ENCODE peak calls at places on chromosome 19, in eight cellular contexts. O is uterus, N is GM23338, J is DND-41, T is endodermal cell, Z is pancreas, W is dorsolateral prefrontal cortex, B is breast epithelium. F is an unnamed sample.
A peak's percentile ranks its signal among the peaks of the same experiment; 100 is the strongest.

GRCh38 chr19:45716314-45717130 is 14.2 kb downstream of the FBXO46 start:
- DNase-seq in N (peak; percentile 61), J (peak; percentile 30), W (no peak), T (peak; percentile 66), Z (no peak), O (no peak), B (peak; percentile 63), F (no peak)

GRCh38 chr19:34712606-34713261 is 21.3 kb upstream of the ZNF181 start:
- DNase-seq in O (peak; percentile 58), N (peak; percentile 93), T (peak; percentile 79), B (no peak), Z (no peak), J (peak; percentile 59), W (no peak), F (peak; percentile 78)

GRCh38 chr19:18401580-18402112 is 4.2 kb upstream of the LRRC25 start:
- DNase-seq in B (no peak), W (no peak), Z (no peak), N (peak; percentile 81), J (peak; percentile 45), O (no peak), T (peak; percentile 83), F (peak; percentile 81)

GRCh38 chr19:17097593-17098126 is 22.1 kb downstream of the MYO9B start:
- DNase-seq in Z (no peak), N (no peak), J (no peak), T (no peak), W (no peak), B (no peak), O (no peak), F (no peak)

GRCh38 chr19:39422020-39422419 is 9.6 kb downstream of the PLEKHG2 start:
- DNase-seq in J (no peak), W (no peak), N (no peak), B (no peak), T (no peak), O (no peak), Z (no peak), F (no peak)

GRCh38 chr19:3831601-3832000 is 37.2 kb downstream of the ZFR2 start:
- DNase-seq in J (no peak), N (no peak), B (no peak), O (no peak), Z (no peak), T (no peak), W (no peak), F (no peak)

GRCh38 chr19:18415177-18415867 is 3.9 kb upstream of the SSBP4 start:
- DNase-seq in J (peak; percentile 72), T (no peak), N (no peak), O (peak; percentile 96), W (peak; percentile 71), B (peak; percentile 69), Z (no peak), F (no peak)

GRCh38 chr19:1860133-1860775 is 3.1 kb downstream of the KLF16 start:
- DNase-seq in T (peak; percentile 79), B (peak; percentile 72), J (no peak), O (peak; percentile 72), N (peak; percentile 73), Z (no peak), W (peak; percentile 69), F (peak; percentile 49)

GRCh38 chr19:49988433-49988832 is 27.5 kb upstream of the SIGLEC11 start:
- DNase-seq in T (no peak), W (no peak), O (no peak), B (no peak), J (no peak), Z (no peak), N (no peak), F (no peak)

GRCh38 chr19:29697523-29698261 is 17.4 kb downstream of the C19orf12 start:
- DNase-seq in Z (peak; percentile 39), N (no peak), W (peak; percentile 35), J (no peak), T (no peak), O (no peak), B (no peak), F (no peak)

GRCh38 chr19:38917921-38918491 is 6.0 kb upstream of the CCER2 start:
- DNase-seq in Z (peak; percentile 55), T (no peak), W (no peak), N (peak; percentile 36), B (no peak), O (no peak), J (no peak), F (no peak)

GRCh38 chr19:48330012-48330681 is 4.8 kb downstream of the EMP3 start:
- DNase-seq in T (peak; percentile 94), B (peak; percentile 88), Z (peak; percentile 87), J (peak; percentile 92), W (peak; percentile 93), O (peak; percentile 81), N (peak; percentile 95), F (peak; percentile 95)

GRCh38 chr19:41088151-41088550 is at the start of gene CYP2A13:
- DNase-seq in B (no peak), T (no peak), Z (no peak), O (no peak), W (no peak), N (no peak), J (no peak), F (no peak)

GRCh38 chr19:39293394-39293793 is 2.8 kb upstream of the IFNL1 start:
- DNase-seq in O (no peak), N (no peak), J (no peak), W (no peak), B (no peak), T (no peak), Z (peak; percentile 1), F (no peak)

GRCh38 chr19:23392706-23393105 is 2.6 kb downstream of the ZNF91 start:
- DNase-seq in Z (no peak), J (no peak), O (no peak), N (peak; percentile 46), T (no peak), B (no peak), W (no peak), F (no peak)

GRCh38 chr19:55066107-55066709 is 3.3 kb upstream of the RDH13 start:
- DNase-seq in J (no peak), O (no peak), T (peak; percentile 83), Z (no peak), B (no peak), W (no peak), N (peak; percentile 60), F (no peak)

GRCh38 chr19:10634881-10635463 is 9.6 kb downstream of the SLC44A2 start:
- DNase-seq in O (no peak), T (no peak), B (no peak), N (peak; percentile 31), J (no peak), Z (no peak), W (no peak), F (no peak)

GRCh38 chr19:4444765-4445741 is 12.5 kb downstream of the UBXN6 start:
- DNase-seq in T (peak; percentile 65), W (no peak), Z (no peak), N (no peak), J (no peak), O (no peak), B (no peak), F (no peak)

GRCh38 chr19:56477429-56478338 is 539 bp upstream of the ZNF667 start:
- DNase-seq in J (peak; percentile 88), B (peak; percentile 87), O (peak; percentile 89), N (peak; percentile 87), Z (peak; percentile 80), T (peak; percentile 93), W (peak; percentile 90), F (no peak)
- H3K4me3 ChIP-seq in J (peak overlapping the region; percentile 43), B (peak overlapping the region; percentile 95), O (peak overlapping the region; percentile 82), N (peak overlapping the region; percentile 83), Z (peak overlapping the region; percentile 31), T (peak overlapping the region; percentile 86), W (peak overlapping the region; percentile 77), F (no peak overlapping the region)

DNA sequence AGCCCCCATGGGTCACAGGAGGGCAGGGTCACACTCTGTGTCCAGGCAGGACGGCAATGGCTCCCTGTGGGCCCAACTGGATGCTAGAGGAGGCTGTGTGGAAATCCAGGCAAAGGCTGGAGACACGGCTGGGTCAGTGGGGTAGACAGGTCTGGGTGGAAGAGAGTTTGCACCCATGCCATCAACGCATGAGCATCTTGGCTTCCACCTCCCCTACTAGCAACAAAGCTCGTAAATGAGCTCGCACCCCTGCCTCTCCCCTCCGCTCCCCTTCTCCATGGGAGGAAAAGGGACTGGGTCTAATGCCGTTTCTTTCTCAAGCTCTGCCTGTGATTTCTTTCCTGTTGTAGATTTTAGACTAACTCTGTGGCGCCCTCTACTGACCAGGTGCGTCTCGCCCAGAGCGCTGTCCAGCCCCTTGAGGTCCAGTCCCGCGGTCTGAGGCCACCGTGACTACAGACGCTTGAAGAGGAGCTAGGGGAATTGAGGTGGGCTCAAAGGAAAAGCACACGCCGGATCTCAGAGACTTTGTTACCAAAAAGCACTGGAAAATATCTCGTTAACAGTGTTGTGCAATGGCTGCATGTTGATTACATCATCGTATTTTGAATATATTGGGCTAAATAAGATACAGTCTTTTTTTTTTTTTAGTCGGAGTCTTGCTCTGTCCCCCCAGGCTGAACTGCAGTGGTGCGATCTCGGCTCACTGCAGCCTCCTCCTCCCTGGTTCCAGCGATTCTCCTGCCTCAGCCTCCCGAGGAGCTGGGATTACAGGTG is 50.7 kb upstream of the USP29 start:
- DNase-seq in T (peak; percentile 66), W (no peak), J (peak; percentile 10), Z (no peak), O (peak; percentile 71), N (peak; percentile 49), B (no peak), F (no peak)
- TF ChIP-seq CTCF in T (peak; percentile 39), W (peak; percentile 42), J (peak; percentile 67), Z (no peak), O (peak; percentile 54), N (peak; percentile 25), B (no peak), F (no peak)

DNA sequence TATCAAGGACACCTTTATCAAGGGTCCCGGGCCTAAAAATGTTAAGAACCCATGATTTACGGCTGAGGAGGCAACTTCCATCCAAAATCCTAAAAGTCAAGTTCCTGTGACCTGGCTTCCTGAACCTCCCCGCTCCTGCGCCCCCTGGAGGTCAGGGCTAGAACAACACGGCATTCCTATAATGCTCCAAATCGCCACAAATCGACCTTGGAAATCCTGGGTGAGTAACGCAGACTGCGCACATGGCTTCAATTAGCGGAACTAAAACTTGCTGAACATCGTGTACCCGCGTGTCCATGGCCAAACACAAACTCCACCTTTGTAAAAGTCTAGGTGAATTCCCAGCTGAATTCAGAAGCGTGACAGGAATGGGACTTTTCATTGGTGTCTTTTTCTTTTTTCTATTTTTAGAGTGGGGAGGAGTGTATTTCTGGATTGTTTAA is 4.3 kb upstream of the C5AR1 start:
- DNase-seq in J (peak; percentile 58), O (peak; percentile 69), B (no peak), W (no peak), T (peak; percentile 93), N (peak; percentile 91), Z (peak; percentile 91), F (peak; percentile 75)
- H3K4me3 ChIP-seq in J (no peak overlapping the region), O (no peak overlapping the region), B (peak overlapping the region; percentile 16), W (no peak overlapping the region), T (no peak overlapping the region), N (no peak overlapping the region), Z (no peak overlapping the region), F (no peak overlapping the region)

DNA sequence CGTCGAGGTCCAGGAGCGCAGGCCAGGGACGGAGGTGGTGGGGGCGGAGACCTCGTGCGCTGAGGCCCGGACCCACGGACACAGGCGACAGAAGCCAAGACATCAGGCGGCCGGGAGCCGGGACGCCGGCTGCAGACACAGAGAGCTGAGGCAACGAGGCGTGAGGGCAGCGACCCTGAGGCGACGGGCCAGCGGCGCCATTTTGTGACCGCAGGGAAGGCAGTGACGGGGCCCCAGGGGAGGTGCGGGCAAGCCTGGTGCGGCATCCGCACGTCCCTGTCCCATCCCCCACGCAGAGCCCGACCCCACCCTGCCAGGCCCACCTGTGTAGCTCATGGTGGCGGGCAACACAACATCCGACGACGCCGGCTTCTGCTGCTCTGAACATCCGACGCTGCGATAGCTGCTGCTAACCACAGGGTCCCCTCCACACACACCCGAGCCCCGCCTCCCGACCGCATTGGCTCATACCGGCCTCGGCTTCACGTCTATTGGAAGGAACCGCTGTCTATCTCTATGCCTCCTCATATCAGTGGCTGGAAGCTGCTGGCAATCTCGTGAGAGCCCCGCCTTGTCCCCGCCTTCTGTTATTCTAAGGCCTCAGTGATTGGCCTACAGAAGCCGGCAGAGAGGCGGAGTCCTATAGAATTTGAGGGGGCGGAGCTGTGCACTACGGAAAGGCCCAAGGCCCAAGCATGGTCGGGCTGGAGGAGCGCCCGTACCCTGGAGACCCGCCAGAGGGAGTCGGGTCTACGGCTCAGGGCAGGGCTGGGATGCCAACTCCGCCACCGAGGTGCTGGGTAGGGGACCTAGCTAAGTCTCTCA is at the start of gene AKAP8L:
- DNase-seq in W (peak; percentile 99), O (peak; percentile 100), N (peak; percentile 100), T (peak; percentile 100), J (peak; percentile 100), Z (peak; percentile 92), B (peak; percentile 100), F (peak; percentile 100)
- TF ChIP-seq CTCF in W (peak; percentile 61), O (peak; percentile 57), N (peak; percentile 75), T (peak; percentile 86), J (peak; percentile 95), Z (peak; percentile 43), B (peak; percentile 57), F (peak; percentile 89)

F was measured in GM12865.